ENCODE peak calls at places on chromosome 3, in five cellular contexts. M, K, X, H and V are unnamed samples.

GRCh38 chr3:107928084-107928445 is 162.8 kb downstream of the CD47 start:
- DNase-seq in M (no peak), K (no peak), X (no peak), H (peak), V (no peak)

GRCh38 chr3:96213393-96213792 is 601.0 kb upstream of the EPHA6 start:
- DNase-seq in M (no peak), K (no peak), X (no peak), H (no peak), V (no peak)

GRCh38 chr3:133938770-133939495 is 43.3 kb upstream of the RAB6B start:
- DNase-seq in M (no peak), K (no peak), X (peak), H (peak), V (no peak)

GRCh38 chr3:71398157-71398836 is 185.2 kb downstream of the FOXP1 start:
- DNase-seq in M (no peak), K (no peak), X (no peak), H (no peak), V (no peak)

GRCh38 chr3:135927170-135927569 is 38.4 kb upstream of the PPP2R3A start:
- DNase-seq in M (no peak), K (no peak), X (no peak), H (peak), V (no peak)

GRCh38 chr3:10547413-10547812 is 42.0 kb upstream of the ATP2B2 start:
- DNase-seq in M (no peak), K (no peak), X (no peak), H (no peak), V (no peak)

GRCh38 chr3:144028798-144029411 is 57.3 kb downstream of the DIPK2A start:
- DNase-seq in M (no peak), K (no peak), X (no peak), H (no peak), V (peak)

GRCh38 chr3:123422457-123422856 is 26.4 kb downstream of the ADCY5 start:
- DNase-seq in M (no peak), K (no peak), X (no peak), H (no peak), V (no peak)

GRCh38 chr3:196941846-196942225 is 492 bp downstream of the NCBP2 start:
- DNase-seq in M (no peak), K (peak), X (peak), H (peak), V (peak)

GRCh38 chr3:197796087-197796486 is 5.0 kb downstream of the LRCH3 start:
- DNase-seq in M (no peak), K (no peak), X (no peak), H (no peak), V (no peak)

GRCh38 chr3:25664810-25665645 is at the start of gene TOP2B:
- DNase-seq in M (peak), K (peak), X (peak), H (peak), V (peak)